ENCODE peak calls at places on chromosomes 13 and 19, in eight cellular contexts. Z, C, A, B, L, O, I and W are unnamed samples. For H3K4me1, the result is how much of the 10 kb centered on the place peaks cover.

GRCh38 chr13:40466271-40466670 is 200.2 kb downstream of the FOXO1 start:
- DNase-seq in A (no peak), Z (no peak), L (no peak), C (no peak), O (no peak), B (no peak), I (no peak), W (no peak)

GRCh38 chr13:31067416-31068118 is 94.1 kb downstream of the HSPH1 start:
- DNase-seq in I (no peak), L (no peak), O (peak), Z (no peak), B (no peak), C (no peak), A (no peak), W (no peak)

GRCh38 chr13:79937311-79938243 is 403.3 kb downstream of the SPRY2 start:
- DNase-seq in Z (no peak), L (no peak), O (no peak), I (no peak), A (no peak), B (no peak), C (no peak), W (peak)

GRCh38 chr13:74040200-74040599 is 94.0 kb downstream of the KLF12 start:
- DNase-seq in L (peak), B (peak), C (no peak), A (peak), I (peak), Z (no peak), O (peak), W (peak)

GRCh38 chr19:38704488-38705026 is 39.7 kb downstream of the CAPN12 start:
- DNase-seq in L (no peak), C (no peak), B (no peak), I (peak), O (no peak), A (no peak), Z (no peak), W (no peak)

GRCh38 chr19:17450264-17451075 is 2.0 kb upstream of the TMEM221 start:
- DNase-seq in Z (no peak), A (no peak), O (no peak), C (no peak), L (no peak), B (no peak), I (peak), W (no peak)

GRCh38 chr19:50750010-50750409 is 20.3 kb upstream of the GPR32 start:
- DNase-seq in I (no peak), L (no peak), Z (no peak), A (no peak), C (no peak), B (no peak), O (no peak), W (no peak)

GRCh38 chr13:84360843-84361242 is 478.6 kb upstream of the SLITRK1 start:
- DNase-seq in Z (no peak), B (no peak), C (no peak), O (no peak), A (no peak), L (no peak), I (no peak), W (no peak)

GRCh38 chr13:32423592-32423991 is 4.3 kb downstream of the N4BP2L1 start:
- DNase-seq in C (no peak), I (no peak), B (no peak), O (no peak), A (no peak), Z (no peak), L (no peak), W (no peak)

GRCh38 chr19:33616857-33617256 is 4.9 kb upstream of the CHST8 start:
- DNase-seq in Z (no peak), O (no peak), L (no peak), A (no peak), B (no peak), C (no peak), I (no peak), W (no peak)

GRCh38 chr13:57557979-57558529 is 73.5 kb upstream of the PCDH17 start:
- DNase-seq in I (no peak), C (no peak), B (no peak), Z (no peak), O (no peak), L (peak), A (peak), W (no peak)

GRCh38 chr13:27634791-27635190 is 13.1 kb downstream of the POLR1D start:
- DNase-seq in C (no peak), I (no peak), B (no peak), L (no peak), A (no peak), O (no peak), Z (no peak), W (no peak)

GRCh38 chr13:97945342-97945741 is 8.1 kb upstream of the IPO5 start:
- DNase-seq in Z (no peak), I (no peak), L (no peak), B (no peak), A (no peak), O (peak), C (no peak), W (no peak)

GRCh38 chr13:66264976-66265375 is 965.2 kb downstream of the PCDH9 start:
- DNase-seq in L (peak), O (peak), Z (no peak), C (no peak), B (no peak), I (no peak), A (no peak), W (no peak)

GRCh38 chr13:68056816-68057710 is 826.9 kb upstream of the PCDH9 start:
- DNase-seq in C (no peak), B (peak), L (no peak), Z (no peak), I (no peak), A (no peak), O (peak), W (no peak)

GRCh38 chr19:14361824-14362223 is 19.4 kb upstream of the ADGRE5 start:
- DNase-seq in L (peak), B (no peak), C (no peak), I (no peak), A (peak), Z (no peak), O (no peak), W (peak)

GRCh38 chr13:112885782-112886268 is 83.2 kb upstream of the MCF2L start:
- DNase-seq in C (no peak), Z (peak), A (peak), B (peak), I (peak), L (peak), O (peak), W (peak)

GRCh38 chr13:94784066-94784465 is 71.7 kb upstream of the SOX21 start:
- DNase-seq in O (peak), I (no peak), L (no peak), B (no peak), C (no peak), Z (no peak), A (no peak), W (no peak)

GRCh38 chr13:73200432-73200831 is 141.6 kb downstream of the KLF5 start:
- DNase-seq in L (no peak), I (no peak), C (no peak), O (peak), Z (no peak), B (peak), A (no peak), W (no peak)

GRCh38 chr19:17796013-17796837 is 1.3 kb downstream of the B3GNT3 start:
- DNase-seq in A (no peak), C (no peak), I (peak), B (no peak), Z (no peak), L (peak), O (no peak), W (no peak)

GRCh38 chr13:105759467-105759866 is 776.0 kb downstream of the EFNB2 start:
- DNase-seq in C (no peak), B (no peak), L (no peak), I (no peak), O (no peak), A (no peak), Z (no peak), W (no peak)

GRCh38 chr19:54209748-54210494 is 9.3 kb downstream of the RPS9 start:
- DNase-seq in I (peak), B (peak), C (peak), L (no peak), A (peak), Z (peak), O (peak), W (no peak)

GRCh38 chr13:82976499-82976898 is 905.8 kb downstream of the SLITRK1 start:
- DNase-seq in I (no peak), Z (no peak), B (no peak), C (no peak), A (no peak), L (no peak), O (peak), W (no peak)

GRCh38 chr13:93847162-93847561 is 620.6 kb downstream of the GPC6 start:
- DNase-seq in B (no peak), O (peak), Z (no peak), C (no peak), A (no peak), L (no peak), I (no peak), W (no peak)

GRCh38 chr19:44282846-44283245 is 22.0 kb downstream of the ZNF235 start:
- DNase-seq in Z (no peak), O (peak), I (no peak), A (no peak), B (no peak), L (no peak), C (no peak), W (no peak)

GRCh38 chr13:108369412-108369811 is 99.9 kb downstream of the TNFSF13B start:
- DNase-seq in A (no peak), O (no peak), C (no peak), I (no peak), L (no peak), B (no peak), Z (no peak), W (no peak)
- TF ChIP-seq CTCF in A (no peak), O (no peak), C (no peak), I (no peak), L (no peak), B (no peak), Z (no peak), W (no peak)

DNA sequence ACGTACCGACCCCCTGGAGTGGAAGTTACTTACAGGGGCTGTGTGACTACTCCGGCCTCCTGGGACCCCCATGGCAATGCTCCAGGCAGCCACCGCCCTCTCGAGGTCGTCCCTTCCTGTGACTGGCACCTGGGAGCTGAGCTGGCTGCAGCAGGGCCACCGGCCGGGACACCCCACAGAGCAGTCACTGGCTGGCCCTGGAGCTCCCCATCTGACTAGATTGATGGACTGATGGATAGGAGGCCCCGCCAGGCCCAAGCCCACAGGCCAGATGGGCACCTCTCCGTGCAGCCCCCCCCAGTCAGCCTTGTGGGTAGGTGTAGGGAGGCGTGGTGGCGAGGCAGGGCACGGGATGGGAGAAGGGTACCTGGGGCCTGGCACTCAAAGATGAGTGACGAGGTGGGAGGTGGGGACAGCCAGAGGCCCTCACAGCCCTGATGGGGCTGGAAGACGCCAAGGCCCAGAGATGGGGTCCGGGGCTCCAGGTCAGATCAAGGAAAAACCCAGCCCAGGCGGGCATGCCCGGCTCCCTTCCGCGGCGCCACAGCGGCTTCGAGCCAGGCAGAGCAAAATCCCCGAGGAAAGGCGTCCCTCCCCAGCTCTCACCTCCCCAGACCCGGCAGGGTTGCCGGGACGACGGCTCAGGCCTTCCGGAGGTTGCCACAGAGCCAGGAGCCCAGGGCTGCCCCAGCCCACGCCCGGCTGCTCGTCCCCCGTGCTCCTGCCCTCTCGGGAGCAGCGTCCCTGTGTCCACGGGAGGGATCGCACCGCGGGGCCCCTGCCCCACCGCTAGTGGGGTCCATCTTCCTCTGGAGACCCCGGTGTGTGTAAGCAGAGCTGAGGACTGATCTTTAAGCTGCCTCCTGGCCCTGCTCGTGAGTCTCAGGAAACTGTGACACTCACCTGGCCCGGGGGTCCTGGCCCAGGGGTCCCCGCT is 8.4 kb downstream of the SLC39A3 start:
- DNase-seq in A (no peak), C (no peak), I (no peak), L (no peak), Z (no peak), O (no peak), B (no peak), W (no peak)
- H3K4me1 ChIP-seq in A (under half), C (under half), I (under half), L (under half), Z (under half), O (under half), B (under half), W (under half)

GRCh38 chr13:46992383-46992952 is 95.6 kb upstream of the HTR2A start:
- DNase-seq in O (no peak), L (peak), A (peak), B (no peak), I (peak), Z (no peak), C (no peak), W (no peak)
- TF ChIP-seq CTCF in O (peak), L (peak), A (peak), B (no peak), I (peak), Z (no peak), C (no peak), W (peak)

GRCh38 chr13:108213946-108214345 is 1.4 kb downstream of the LIG4 start:
- DNase-seq in B (no peak), Z (no peak), I (no peak), A (no peak), O (peak), C (no peak), L (peak), W (no peak)

GRCh38 chr13:108214511-108215383 is 589 bp downstream of the LIG4 start:
- DNase-seq in L (peak), A (peak), O (no peak), I (no peak), C (no peak), B (peak), Z (peak), W (peak)

GRCh38 chr13:108220042-108220441 is 1.9 kb downstream of the ABHD13 start:
- DNase-seq in B (peak), Z (no peak), O (no peak), C (no peak), I (no peak), L (no peak), A (no peak), W (peak)

GRCh38 chr13:108215428-108215827 is at the start of gene LIG4:
- DNase-seq in C (peak), O (peak), B (peak), A (peak), L (peak), I (peak), Z (peak), W (peak)

GRCh38 chr13:108218044-108218974 is at the start of gene ABHD13:
- DNase-seq in I (peak), L (peak), C (peak), Z (peak), B (peak), A (peak), O (peak), W (peak)
- H3K4me1 ChIP-seq in I (under half), L (under half), C (half or more), Z (under half), B (under half), A (under half), O (under half), W (under half)

GRCh38 chr19:13150187-13150918 is at the start of the genes IER2 and STX10:
- DNase-seq in Z (peak), I (peak), O (peak), A (peak), C (peak), B (peak), L (peak), W (peak)

GRCh38 chr19:13152356-13152853 is 2.2 kb downstream of the IER2 start:
- DNase-seq in A (no peak), B (no peak), O (no peak), L (peak), I (no peak), C (no peak), Z (no peak), W (no peak)

GRCh38 chr19:13152854-13153626 is 2.8 kb downstream of the IER2 start:
- DNase-seq in I (peak), O (peak), C (peak), B (peak), Z (peak), A (peak), L (peak), W (peak)

GRCh38 chr19:13150919-13151604 is 851 bp downstream of the IER2 start:
- DNase-seq in I (no peak), B (peak), O (no peak), Z (no peak), A (peak), C (no peak), L (peak), W (no peak)

GRCh38 chr19:13151605-13152355 is 1.6 kb downstream of the IER2 start:
- DNase-seq in O (peak), B (peak), C (peak), I (peak), L (peak), A (peak), Z (peak), W (peak)
- TF ChIP-seq CTCF in O (peak), B (no peak), C (peak), I (no peak), L (peak), A (no peak), Z (no peak), W (peak)

GRCh38 chr19:10293637-10294367 is 4.0 kb downstream of the ICAM5 start:
- DNase-seq in O (no peak), I (no peak), C (no peak), Z (no peak), L (peak), A (no peak), B (no peak), W (no peak)
- H3K4me1 ChIP-seq in O (under half), I (under half), C (under half), Z (under half), L (under half), A (under half), B (half or more), W (under half)

GRCh38 chr13:37049810-37050209 is 9.7 kb downstream of the SUPT20H start:
- DNase-seq in B (no peak), L (no peak), C (no peak), Z (no peak), O (no peak), I (no peak), A (no peak), W (no peak)
- TF ChIP-seq CTCF in B (no peak), L (peak), C (no peak), Z (no peak), O (no peak), I (no peak), A (peak), W (peak)